ENCODE peak calls at places on chromosomes 12 and 14, in six cellular contexts. R is HFF-Myc, V is left ventricle myocardium inferior, T is PC-3, M is body of pancreas, D is heart right ventricle. J is an unnamed sample.

GRCh38 chr14:95365401-95365800 is 45.7 kb upstream of the CLMN start:
- DNase-seq in R (no peak), V (no peak), T (no peak), M (no peak), D (no peak), J (no peak)

GRCh38 chr14:37889087-37889486 is 293.7 kb downstream of the TTC6 start:
- DNase-seq in R (no peak), V (peak; percentile 28), T (no peak), M (no peak), D (no peak), J (peak; percentile 32)

GRCh38 chr12:77837876-77838291 is 7.2 kb downstream of the NAV3 start:
- DNase-seq in R (no peak), V (peak; percentile 47), T (no peak), M (no peak), D (peak; percentile 18), J (no peak)

GRCh38 chr12:62603061-62603810 is 136.6 kb downstream of the MON2 start:
- DNase-seq in R (peak; percentile 56), V (peak; percentile 87), T (peak; percentile 89), M (peak; percentile 85), D (peak; percentile 87), J (peak; percentile 77)

GRCh38 chr12:110534811-110535210 is 32.7 kb downstream of the RAD9B start:
- DNase-seq in R (no peak), V (no peak), T (no peak), M (no peak), D (no peak), J (no peak)

GRCh38 chr12:130632582-130633174 is 83.4 kb downstream of the RIMBP2 start:
- DNase-seq in R (no peak), V (no peak), T (no peak), M (no peak), D (no peak), J (no peak)

GRCh38 chr12:97134495-97134894 is 227.4 kb downstream of the NEDD1 start:
- DNase-seq in R (no peak), V (no peak), T (no peak), M (no peak), D (no peak), J (no peak)

GRCh38 chr12:68446896-68447806 is 115.0 kb upstream of the MDM1 start:
- DNase-seq in R (no peak), V (no peak), T (no peak), M (no peak), D (no peak), J (no peak)

GRCh38 chr14:60652674-60653387 is 3.6 kb upstream of the SIX1 start:
- DNase-seq in R (no peak), V (no peak), T (no peak), M (no peak), D (no peak), J (no peak)

GRCh38 chr14:68655961-68656360 is 136.9 kb downstream of the ZFP36L1 start:
- DNase-seq in R (no peak), V (no peak), T (peak; percentile 52), M (no peak), D (no peak), J (no peak)

GRCh38 chr14:32075636-32076277 is 1.3 kb upstream of the ARHGAP5 start:
- DNase-seq in R (no peak), V (peak; percentile 53), T (peak; percentile 18), M (peak; percentile 66), D (peak; percentile 52), J (no peak)

GRCh38 chr12:132460571-132460970 is 29.4 kb upstream of the FBRSL1 start:
- DNase-seq in R (no peak), V (no peak), T (peak; percentile 19), M (no peak), D (no peak), J (no peak)

GRCh38 chr12:89016970-89017778 is 335.1 kb downstream of the DUSP6 start:
- DNase-seq in R (peak; percentile 77), V (peak; percentile 13), T (peak; percentile 90), M (peak; percentile 39), D (no peak), J (peak; percentile 66)

GRCh38 chr12:89020689-89021088 is 331.6 kb downstream of the DUSP6 start:
- DNase-seq in R (no peak), V (no peak), T (no peak), M (no peak), D (no peak), J (no peak)

GRCh38 chr12:89015419-89015818 is 336.9 kb downstream of the DUSP6 start:
- DNase-seq in R (no peak), V (no peak), T (no peak), M (no peak), D (no peak), J (no peak)

GRCh38 chr12:89020121-89020480 is 332.2 kb downstream of the DUSP6 start:
- DNase-seq in R (no peak), V (no peak), T (no peak), M (no peak), D (no peak), J (no peak)

DNA sequence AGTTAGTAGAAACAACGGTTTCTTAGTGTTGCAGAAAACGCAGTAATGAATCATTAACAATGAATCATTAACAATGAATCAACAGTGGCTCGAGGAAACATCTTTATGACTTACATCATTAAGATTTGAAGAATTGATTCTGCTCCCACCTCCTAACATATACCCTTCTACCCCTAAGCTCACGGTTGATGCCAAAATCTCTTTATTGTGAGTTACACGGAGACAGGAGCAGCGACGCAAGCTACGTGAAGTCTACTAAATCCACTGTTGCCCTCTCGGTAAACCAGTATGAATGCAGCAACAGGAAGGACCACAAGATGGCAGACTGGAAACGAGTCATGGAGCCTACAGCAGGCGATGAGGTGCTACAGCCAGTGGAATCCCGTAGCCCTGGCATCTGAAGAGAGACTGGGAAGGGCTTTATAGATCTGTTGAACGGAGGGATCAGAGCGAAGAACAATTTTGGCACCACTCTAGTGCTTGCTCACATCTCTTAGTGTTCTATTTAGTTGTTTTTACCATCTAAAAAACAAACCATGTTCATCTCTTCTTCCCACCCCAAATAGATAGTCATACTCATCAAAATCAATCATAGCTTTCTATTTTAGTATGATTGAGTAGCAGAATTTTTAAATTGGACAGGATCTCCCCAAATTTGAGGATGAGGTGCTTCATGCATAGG is 332.7 kb downstream of the DUSP6 start:
- DNase-seq in R (peak; percentile 87), V (peak; percentile 46), T (peak; percentile 89), M (peak; percentile 80), D (peak; percentile 21), J (peak; percentile 73)
- TF ChIP-seq CTCF in R (peak; percentile 89), V (peak; percentile 93), T (peak; percentile 99), M (peak; percentile 87), D (peak; percentile 85), J (peak; percentile 92)

GRCh38 chr14:103395245-103395644 is 10.0 kb downstream of the MARK3 start:
- DNase-seq in R (no peak), V (no peak), T (peak; percentile 58), M (no peak), D (no peak), J (no peak)
- H3K4me3 ChIP-seq in R (no peak overlapping the region), V (no peak overlapping the region), T (no peak overlapping the region), M (no peak overlapping the region), D (no peak overlapping the region), J (no peak overlapping the region)

GRCh38 chr14:30656190-30656632 is 34.1 kb downstream of the SCFD1 start:
- DNase-seq in R (peak; percentile 21), V (no peak), T (peak; percentile 57), M (peak; percentile 34), D (no peak), J (no peak)

GRCh38 chr14:30657050-30657449 is 34.9 kb downstream of the SCFD1 start:
- DNase-seq in R (no peak), V (no peak), T (no peak), M (no peak), D (no peak), J (no peak)

GRCh38 chr14:30658645-30659044 is 36.5 kb downstream of the SCFD1 start:
- DNase-seq in R (no peak), V (no peak), T (no peak), M (no peak), D (no peak), J (no peak)

GRCh38 chr14:30655658-30656057 is 33.5 kb downstream of the SCFD1 start:
- DNase-seq in R (no peak), V (no peak), T (no peak), M (no peak), D (no peak), J (no peak)

GRCh38 chr14:30657606-30658163 is 35.6 kb downstream of the SCFD1 start:
- DNase-seq in R (no peak), V (no peak), T (peak; percentile 35), M (no peak), D (no peak), J (no peak)
- TF ChIP-seq CTCF in R (no peak), V (peak; percentile 47), T (peak; percentile 60), M (peak; percentile 14), D (peak; percentile 30), J (no peak)

DNA sequence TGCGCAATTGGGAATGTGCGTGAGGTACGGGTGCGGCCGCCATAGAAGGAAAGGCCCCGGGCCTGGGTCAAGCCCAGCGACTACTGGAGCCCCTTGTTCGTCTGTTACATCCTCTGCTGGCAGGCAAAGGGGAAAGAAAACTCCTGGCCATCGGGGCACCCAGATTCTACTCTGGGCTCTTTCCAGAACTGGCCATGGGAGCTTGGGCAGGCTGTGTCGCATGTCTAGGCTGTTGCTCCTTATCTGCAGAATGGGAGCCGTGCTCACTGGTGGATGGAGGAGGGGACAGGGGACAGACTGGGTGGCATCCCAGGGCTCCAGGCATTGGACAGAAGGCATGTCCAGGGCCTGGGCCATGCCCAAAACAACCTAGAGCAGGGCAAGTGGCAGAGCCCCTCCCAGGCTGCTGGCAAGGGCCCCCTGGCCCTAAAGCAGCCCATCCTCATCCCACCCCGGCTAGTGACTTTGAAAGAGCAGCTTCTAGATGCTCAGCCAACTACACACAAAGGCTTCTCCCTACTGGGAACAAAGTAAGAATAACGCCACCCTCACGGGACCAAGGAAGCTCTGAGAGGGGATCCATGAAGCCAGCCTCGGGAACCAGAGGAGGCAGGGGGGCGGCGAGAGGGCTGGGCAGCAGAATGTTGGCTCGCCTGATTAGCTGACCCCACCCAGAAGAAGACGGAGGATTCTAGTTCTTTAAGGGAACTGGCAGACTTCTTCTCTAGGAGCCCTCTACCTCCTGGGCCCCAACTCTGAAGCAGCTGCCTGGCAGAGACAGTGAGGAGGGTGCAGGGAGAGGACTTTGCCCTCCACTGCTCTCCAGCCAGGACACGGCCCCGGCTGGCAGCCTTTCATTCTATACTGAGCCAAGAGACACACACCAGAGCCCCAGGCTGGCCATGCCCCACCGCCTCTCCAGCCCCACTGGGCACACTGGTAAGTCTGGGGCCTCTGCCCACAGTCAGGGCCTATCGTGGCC is 96.8 kb downstream of the SINHCAF start:
- DNase-seq in R (no peak), V (peak; percentile 70), T (no peak), M (peak; percentile 94), D (peak; percentile 69), J (no peak)
- H3K4me3 ChIP-seq in R (no peak overlapping the region), V (no peak overlapping the region), T (no peak overlapping the region), M (no peak overlapping the region), D (no peak overlapping the region), J (no peak overlapping the region)

DNA sequence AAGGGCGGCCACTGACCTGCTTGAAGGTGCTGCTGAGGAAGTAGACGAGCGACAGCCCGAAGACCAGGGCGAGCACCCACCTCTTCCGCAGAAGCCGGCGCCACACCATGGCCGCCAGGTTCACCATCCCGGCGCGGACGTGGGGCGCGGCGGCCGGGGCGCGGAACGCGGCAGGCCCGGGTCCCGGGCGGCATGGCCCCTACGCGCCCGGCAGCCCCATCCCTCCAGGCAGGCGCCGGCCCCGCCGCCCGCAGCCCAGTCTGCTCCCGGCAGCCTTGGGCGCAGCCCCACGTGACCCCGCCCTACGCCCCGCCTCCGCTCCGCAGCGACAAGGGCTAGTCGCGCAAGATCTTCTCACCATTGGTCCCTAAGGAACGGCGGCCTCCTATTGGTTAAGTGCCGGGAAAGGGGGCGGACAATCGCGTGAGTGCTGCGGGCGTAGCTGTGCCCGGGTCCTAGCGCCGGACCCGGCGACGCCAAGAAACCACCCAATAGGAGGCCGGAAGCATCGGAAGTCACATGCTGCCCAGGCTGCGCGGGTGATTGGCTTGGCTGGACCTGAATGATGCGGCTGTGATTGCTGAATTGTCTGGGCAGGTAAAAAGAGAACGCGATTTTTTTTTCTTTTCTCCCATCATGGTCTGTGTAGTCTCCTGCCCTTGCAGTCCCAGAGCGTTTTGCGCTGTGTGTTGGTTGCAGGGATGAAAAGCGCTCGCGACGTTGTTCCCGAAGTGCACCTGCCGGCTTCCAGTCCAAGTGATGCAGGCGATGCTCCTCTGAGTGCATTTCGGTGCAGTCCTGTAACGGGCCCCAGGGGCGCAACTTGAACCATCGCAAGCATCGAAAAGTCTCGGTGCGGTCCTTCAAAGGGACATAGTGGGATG is at the start of the genes RNFT2 and SPRING1:
- DNase-seq in R (peak; percentile 97), V (peak; percentile 99), T (peak; percentile 99), M (peak; percentile 99), D (peak; percentile 98), J (peak; percentile 98)
- TF ChIP-seq CTCF in R (no peak), V (no peak), T (peak; percentile 21), M (peak; percentile 16), D (no peak), J (no peak)